ENCODE peak calls at places on chromosome 14, in nine cellular contexts. N is foreskin fibroblast, Y is progenitor cell of endocrine pancreas, Z is mammary epithelial cell, P is fibroblast of villous mesenchyme, E is IMR-90, L is HFFc6, D is bronchial epithelial cell, R is GM20000. X is an unnamed sample.

GRCh38 chr14:99537399-99537798 is 56.2 kb downstream of the CCNK start:
- DNase-seq in N (peak), Y (no peak), Z (peak), P (peak), E (peak), L (peak), D (peak), R (no peak), X (no peak)

GRCh38 chr14:75428230-75429104 is 645 bp downstream of the JDP2 start:
- DNase-seq in N (no peak), Y (no peak), Z (peak), P (no peak), E (no peak), L (no peak), D (no peak), R (peak), X (peak)

GRCh38 chr14:90582166-90582565 is 185.3 kb downstream of the CALM1 start:
- DNase-seq in N (no peak), Y (no peak), Z (no peak), P (no peak), E (no peak), L (no peak), D (no peak), R (no peak), X (no peak)

GRCh38 chr14:23114669-23115491 is 4.2 kb downstream of the CEBPE start:
- DNase-seq in N (peak), Y (no peak), Z (peak), P (peak), E (peak), L (peak), D (peak), R (no peak), X (no peak)

GRCh38 chr14:75702606-75703261 is 41.7 kb downstream of the TTLL5 start:
- DNase-seq in N (no peak), Y (no peak), Z (no peak), P (no peak), E (peak), L (no peak), D (no peak), R (no peak), X (no peak)

GRCh38 chr14:100849432-100849831 is 23.5 kb downstream of the MEG3 start:
- DNase-seq in N (no peak), Y (no peak), Z (no peak), P (peak), E (peak), L (no peak), D (no peak), R (no peak), X (no peak)

GRCh38 chr14:95664046-95664445 is 22.2 kb upstream of the TCL1B start:
- DNase-seq in N (no peak), Y (no peak), Z (no peak), P (no peak), E (no peak), L (no peak), D (no peak), R (no peak), X (no peak)

GRCh38 chr14:23550827-23551265 is 719 bp downstream of the ZFHX2 start:
- DNase-seq in N (no peak), Y (no peak), Z (no peak), P (no peak), E (peak), L (no peak), D (no peak), R (no peak), X (peak)

GRCh38 chr14:32329146-32329545 is at the start of gene AKAP6:
- DNase-seq in N (no peak), Y (no peak), Z (no peak), P (no peak), E (no peak), L (no peak), D (no peak), R (no peak), X (peak)

GRCh38 chr14:58428011-58428807 is 690 bp downstream of the KIAA0586 start:
- DNase-seq in N (peak), Y (no peak), Z (peak), P (peak), E (peak), L (peak), D (peak), R (peak), X (peak)

GRCh38 chr14:69629225-69630127 is 18.1 kb downstream of the SUSD6 start:
- DNase-seq in N (no peak), Y (no peak), Z (no peak), P (no peak), E (peak), L (peak), D (no peak), R (peak), X (no peak)

GRCh38 chr14:94524093-94524492 is 14.8 kb upstream of the SERPINA12 start:
- DNase-seq in N (no peak), Y (no peak), Z (no peak), P (no peak), E (no peak), L (no peak), D (no peak), R (no peak), X (no peak)

GRCh38 chr14:76011959-76012802 is 26.6 kb downstream of the IFT43 start:
- DNase-seq in N (no peak), Y (no peak), Z (no peak), P (peak), E (peak), L (no peak), D (no peak), R (no peak), X (no peak)

GRCh38 chr14:36522972-36523685 is 3.1 kb upstream of the NKX2-1 start:
- DNase-seq in N (no peak), Y (no peak), Z (no peak), P (no peak), E (no peak), L (no peak), D (no peak), R (no peak), X (peak)

GRCh38 chr14:49196327-49196726 is 389.9 kb downstream of the RPS29 start:
- DNase-seq in N (no peak), Y (no peak), Z (no peak), P (no peak), E (no peak), L (no peak), D (no peak), R (no peak), X (no peak)

GRCh38 chr14:85934123-85934885 is 404.4 kb downstream of the FLRT2 start:
- DNase-seq in N (no peak), Y (no peak), Z (no peak), P (peak), E (no peak), L (no peak), D (no peak), R (peak), X (no peak)

GRCh38 chr14:55125403-55125802 is 3.6 kb upstream of the LGALS3 start:
- DNase-seq in N (no peak), Y (no peak), Z (no peak), P (no peak), E (no peak), L (no peak), D (no peak), R (no peak), X (no peak)

GRCh38 chr14:22099942-22100763 is 426.5 kb upstream of the OR4E1 start:
- DNase-seq in N (no peak), Y (peak), Z (peak), P (peak), E (peak), L (no peak), D (peak), R (peak), X (peak)
- TF ChIP-seq CTCF in N (no peak), Y (peak), Z (peak), P (peak), E (peak), L (no peak), D (peak), R (peak), X (peak)

GRCh38 chr14:79861111-79861510 is 350.2 kb downstream of the DIO2 start:
- DNase-seq in N (no peak), Y (no peak), Z (no peak), P (no peak), E (no peak), L (no peak), D (no peak), R (no peak), X (no peak)
- TF ChIP-seq CTCF in N (no peak), Y (no peak), Z (no peak), P (no peak), E (no peak), L (no peak), D (no peak), R (no peak), X (no peak)

GRCh38 chr14:65103150-65103760 is 938 bp upstream of the MAX start:
- DNase-seq in N (peak), Y (no peak), Z (no peak), P (peak), E (peak), L (peak), D (peak), R (no peak), X (no peak)
- TF ChIP-seq CTCF in N (peak), Y (no peak), Z (no peak), P (peak), E (peak), L (peak), D (no peak), R (no peak), X (no peak)

GRCh38 chr14:106831322-106831720 is 1304.9 kb downstream of the TMEM121 start:
- DNase-seq in N (no peak), Y (no peak), Z (no peak), P (no peak), E (no peak), L (no peak), D (no peak), R (peak), X (peak)
- TF ChIP-seq CTCF in N (peak), Y (no peak), Z (peak), P (peak), E (no peak), L (peak), D (peak), R (peak), X (no peak)

DNA sequence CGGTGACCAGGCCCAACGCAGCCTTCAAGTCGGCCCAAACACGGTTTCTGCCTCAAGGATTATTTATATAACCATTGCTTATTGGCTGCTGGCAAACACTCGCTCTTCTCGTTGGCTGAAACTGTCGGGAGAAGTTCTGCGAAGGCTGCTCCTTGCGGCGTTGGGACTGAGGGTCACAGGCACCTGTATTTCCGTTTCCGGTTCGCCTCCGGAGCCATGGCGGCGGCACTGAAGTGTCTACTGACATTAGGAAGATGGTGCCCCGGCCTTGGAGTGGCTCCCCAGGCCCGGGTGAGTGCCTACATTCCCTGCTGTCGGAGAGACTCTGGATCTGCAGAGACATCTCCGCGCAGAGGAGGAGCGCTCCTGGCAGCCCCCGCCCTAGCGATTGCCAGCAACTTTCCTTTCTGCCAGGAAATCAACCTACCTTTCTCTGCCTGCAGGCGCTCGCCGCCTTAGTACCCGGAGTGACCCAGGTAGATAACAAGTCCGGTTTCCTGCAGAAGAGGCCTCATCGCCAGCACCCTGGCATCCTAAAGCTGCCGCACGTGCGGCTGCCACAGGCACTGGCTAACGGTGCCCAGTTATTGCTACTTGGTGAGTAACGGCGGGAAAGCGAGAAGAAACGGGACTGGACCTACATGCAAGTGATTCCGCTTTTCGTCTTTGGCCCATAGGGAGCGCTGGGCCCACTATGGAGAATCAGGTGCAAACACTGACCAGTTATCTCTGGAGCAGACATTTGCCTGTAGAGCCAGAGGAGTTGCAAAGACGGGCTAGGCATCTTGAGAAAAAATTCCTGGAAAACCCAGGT is at the start of gene METTL17:
- DNase-seq in N (peak), Y (peak), Z (peak), P (peak), E (peak), L (peak), D (peak), R (peak), X (peak)
- TF ChIP-seq CTCF in N (peak), Y (peak), Z (peak), P (peak), E (peak), L (peak), D (peak), R (no peak), X (peak)

GRCh38 chr14:73752297-73752992 is 38.3 kb upstream of the PNMA1 start:
- DNase-seq in N (peak), Y (no peak), Z (peak), P (peak), E (peak), L (peak), D (no peak), R (peak), X (no peak)

GRCh38 chr14:73748858-73749357 is 34.7 kb upstream of the PNMA1 start:
- DNase-seq in N (no peak), Y (no peak), Z (no peak), P (no peak), E (no peak), L (no peak), D (no peak), R (no peak), X (no peak)

GRCh38 chr14:73749706-73750105 is 35.5 kb upstream of the PNMA1 start:
- DNase-seq in N (no peak), Y (no peak), Z (no peak), P (no peak), E (no peak), L (no peak), D (no peak), R (no peak), X (no peak)

GRCh38 chr14:73751157-73751691 is 37.0 kb upstream of the PNMA1 start:
- DNase-seq in N (no peak), Y (no peak), Z (no peak), P (no peak), E (no peak), L (no peak), D (no peak), R (no peak), X (no peak)

DNA sequence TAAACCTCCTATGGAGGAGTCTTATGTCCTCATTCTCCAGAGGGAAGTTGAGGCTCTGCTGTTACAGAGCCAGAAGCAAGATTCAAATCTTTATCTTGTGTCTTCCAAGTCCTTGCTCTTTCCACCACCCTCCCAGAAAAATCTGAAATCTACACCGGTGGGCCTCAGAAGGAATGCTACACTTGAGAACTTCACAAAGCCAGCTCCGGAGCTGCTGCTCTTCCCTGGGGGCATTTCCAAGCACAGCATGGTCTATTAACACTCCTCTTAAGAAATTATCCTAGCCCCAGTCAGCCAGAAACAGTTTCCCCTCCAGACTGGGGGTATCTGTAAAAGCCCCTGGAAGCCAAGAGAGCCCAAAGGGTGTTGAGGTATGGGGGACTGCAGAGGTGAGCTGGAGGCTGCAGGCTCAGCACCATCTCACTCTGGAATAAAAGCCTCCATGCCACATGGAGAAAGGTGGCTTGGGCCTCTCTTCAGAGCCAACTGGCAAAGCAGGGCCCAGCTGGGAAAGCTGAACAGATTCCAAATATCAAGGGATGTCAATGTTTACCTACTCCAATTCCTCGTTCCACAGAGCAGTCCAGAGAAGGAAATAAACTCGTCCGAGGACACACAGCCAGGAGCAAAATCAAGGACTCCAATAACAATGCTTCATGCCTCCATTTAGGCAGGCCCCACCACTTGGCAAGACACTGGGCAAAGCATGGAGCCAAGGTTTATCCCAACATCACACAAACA is 36.1 kb upstream of the PNMA1 start:
- DNase-seq in N (no peak), Y (no peak), Z (no peak), P (no peak), E (no peak), L (no peak), D (no peak), R (no peak), X (no peak)
- TF ChIP-seq CTCF in N (no peak), Y (no peak), Z (no peak), P (no peak), E (no peak), L (no peak), D (no peak), R (no peak), X (no peak)

GRCh38 chr14:104293851-104294627 is 155.7 kb downstream of the KIF26A start:
- DNase-seq in N (no peak), Y (no peak), Z (no peak), P (no peak), E (no peak), L (no peak), D (no peak), R (no peak), X (no peak)
- TF ChIP-seq CTCF in N (no peak), Y (peak), Z (no peak), P (no peak), E (no peak), L (peak), D (no peak), R (no peak), X (no peak)

X was measured in nephron progenitor cell.